ENCODE peak calls at places on chromosomes 4 and X, in nine cellular contexts. K, C, Q, B, F, S, Y, P and Z are unnamed samples.

GRCh38 chr4:119103263-119103662 is 32.4 kb upstream of the MYOZ2 start:
- DNase-seq in K (peak; percentile 87), C (no peak), Q (no peak), B (no peak), F (peak; percentile 77), S (no peak), Y (peak; percentile 85), P (no peak), Z (no peak)

GRCh38 chrX:63784902-63785692 is at the start of gene ARHGEF9:
- DNase-seq in K (no peak), C (no peak), Q (peak; percentile 39), B (no peak), F (peak; percentile 20), S (no peak), Y (no peak), P (peak; percentile 3), Z (peak; percentile 60)

GRCh38 chr4:123408471-123409084 is 12.0 kb downstream of the SPRY1 start:
- DNase-seq in K (no peak), C (no peak), Q (no peak), B (no peak), F (no peak), S (no peak), Y (no peak), P (no peak), Z (no peak)

GRCh38 chr4:128355301-128355700 is 67.7 kb upstream of the PGRMC2 start:
- DNase-seq in K (peak; percentile 87), C (no peak), Q (no peak), B (no peak), F (no peak), S (no peak), Y (no peak), P (no peak), Z (no peak)

GRCh38 chr4:13403326-13403725 is 80.8 kb downstream of the RAB28 start:
- DNase-seq in K (no peak), C (no peak), Q (no peak), B (no peak), F (no peak), S (no peak), Y (no peak), P (no peak), Z (no peak)

GRCh38 chr4:181792641-181793612 is 450.3 kb upstream of the TENM3 start:
- DNase-seq in K (no peak), C (peak; percentile 87), Q (peak; percentile 86), B (no peak), F (no peak), S (no peak), Y (no peak), P (no peak), Z (no peak)

GRCh38 chr4:982814-983213 is 4.0 kb upstream of the IDUA start:
- DNase-seq in K (no peak), C (no peak), Q (no peak), B (no peak), F (no peak), S (no peak), Y (no peak), P (no peak), Z (no peak)

GRCh38 chrX:121746105-121746504 is 698.7 kb downstream of the GLUD2 start:
- DNase-seq in K (no peak), C (no peak), Q (no peak), B (no peak), F (no peak), S (no peak), Y (no peak), P (no peak), Z (no peak)

GRCh38 chrX:40300286-40300890 is 202.6 kb upstream of the BCOR start:
- DNase-seq in K (no peak), C (no peak), Q (no peak), B (no peak), F (no peak), S (no peak), Y (no peak), P (peak; percentile 30), Z (no peak)

GRCh38 chr4:126539771-126540170 is 1093.0 kb upstream of the INTU start:
- DNase-seq in K (no peak), C (no peak), Q (no peak), B (no peak), F (no peak), S (no peak), Y (no peak), P (no peak), Z (no peak)

GRCh38 chr4:176302283-176303275 is 17.2 kb upstream of the SPCS3 start:
- DNase-seq in K (peak; percentile 37), C (no peak), Q (no peak), B (no peak), F (peak; percentile 35), S (no peak), Y (peak; percentile 22), P (no peak), Z (no peak)

GRCh38 chrX:118975831-118976598 is 1.6 kb downstream of the LONRF3 start:
- DNase-seq in K (peak; percentile 89), C (peak; percentile 48), Q (no peak), B (peak; percentile 37), F (peak; percentile 46), S (peak; percentile 64), Y (no peak), P (peak; percentile 71), Z (no peak)

GRCh38 chr4:61521451-61521850 is 321.3 kb downstream of the ADGRL3 start:
- DNase-seq in K (no peak), C (no peak), Q (no peak), B (no peak), F (no peak), S (no peak), Y (no peak), P (no peak), Z (no peak)

GRCh38 chr4:165507381-165507780 is 128.6 kb downstream of the CPE start:
- DNase-seq in K (no peak), C (no peak), Q (no peak), B (no peak), F (no peak), S (no peak), Y (no peak), P (no peak), Z (no peak)

GRCh38 chrX:1453951-1454785 is 1.5 kb upstream of the ASMTL start:
- DNase-seq in K (peak; percentile 86), C (no peak), Q (no peak), B (peak; percentile 88), F (peak; percentile 87), S (peak; percentile 95), Y (peak; percentile 36), P (peak; percentile 95), Z (peak; percentile 94)

GRCh38 chrX:23888887-23889501 is 18.7 kb downstream of the APOO start:
- DNase-seq in K (no peak), C (no peak), Q (no peak), B (no peak), F (no peak), S (no peak), Y (no peak), P (no peak), Z (no peak)

GRCh38 chrX:16783452-16783851 is 2.8 kb upstream of the TXLNG start:
- DNase-seq in K (no peak), C (no peak), Q (no peak), B (no peak), F (no peak), S (no peak), Y (no peak), P (no peak), Z (no peak)

GRCh38 chr4:155954118-155954503 is 445 bp upstream of the CTSO start:
- DNase-seq in K (no peak), C (no peak), Q (no peak), B (no peak), F (no peak), S (no peak), Y (no peak), P (no peak), Z (peak; percentile 9)

GRCh38 chrX:155326610-155327009 is 7.8 kb downstream of the CLIC2 start:
- DNase-seq in K (no peak), C (no peak), Q (no peak), B (no peak), F (no peak), S (no peak), Y (no peak), P (no peak), Z (no peak)

GRCh38 chrX:134551365-134552095 is 91.6 kb downstream of the HPRT1 start:
- DNase-seq in K (peak; percentile 53), C (no peak), Q (no peak), B (no peak), F (peak; percentile 36), S (no peak), Y (no peak), P (no peak), Z (no peak)

GRCh38 chr4:53489279-53489889 is 101.9 kb downstream of the LNX1 start:
- DNase-seq in K (no peak), C (no peak), Q (no peak), B (no peak), F (peak; percentile 43), S (no peak), Y (no peak), P (no peak), Z (no peak)

GRCh38 chrX:2898861-2899512 is 30.2 kb downstream of the ARSD start:
- DNase-seq in K (no peak), C (no peak), Q (no peak), B (no peak), F (no peak), S (no peak), Y (no peak), P (no peak), Z (no peak)

GRCh38 chr4:55367084-55367722 is 21.2 kb downstream of the SRD5A3 start:
- DNase-seq in K (no peak), C (no peak), Q (no peak), B (no peak), F (no peak), S (no peak), Y (no peak), P (no peak), Z (no peak)

GRCh38 chr4:156109943-156110925 is 156.6 kb upstream of the CTSO start:
- DNase-seq in K (no peak), C (no peak), Q (no peak), B (no peak), F (peak; percentile 6), S (no peak), Y (no peak), P (no peak), Z (no peak)

GRCh38 chrX:9943420-9943819 is 23.7 kb upstream of the CLDN34 start:
- DNase-seq in K (no peak), C (no peak), Q (no peak), B (no peak), F (no peak), S (no peak), Y (no peak), P (peak; percentile 13), Z (peak; percentile 55)

GRCh38 chr4:23979534-23979933 is 89.7 kb upstream of the PPARGC1A start:
- DNase-seq in K (no peak), C (no peak), Q (no peak), B (no peak), F (no peak), S (no peak), Y (no peak), P (no peak), Z (no peak)

GRCh38 chrX:154542723-154543424 is 3.8 kb downstream of the G6PD start:
- DNase-seq in K (peak; percentile 84), C (no peak), Q (no peak), B (no peak), F (no peak), S (peak; percentile 13), Y (no peak), P (peak; percentile 62), Z (peak; percentile 32)

GRCh38 chr4:118729287-118730286 is 44.4 kb downstream of the METTL14 start:
- DNase-seq in K (no peak), C (no peak), Q (no peak), B (no peak), F (peak; percentile 23), S (no peak), Y (no peak), P (no peak), Z (no peak)

GRCh38 chrX:72245461-72246089 is 6.7 kb upstream of the ERCC6L start:
- DNase-seq in K (peak; percentile 32), C (peak; percentile 71), Q (peak; percentile 12), B (no peak), F (peak; percentile 86), S (peak; percentile 31), Y (peak; percentile 13), P (peak; percentile 50), Z (peak; percentile 48)